ENCODE peak calls at places on chromosomes 4 and X, in eight cellular contexts. W, G, H, K, E, N, Q and Y are unnamed samples. For H3K9me3, the result is how much of the 10 kb centered on the place peaks cover.

GRCh38 chr4:6359536-6360308 is 90.1 kb downstream of the WFS1 start:
- DNase-seq in W (no peak), G (no peak), H (peak), K (no peak), E (no peak), N (no peak), Q (no peak), Y (no peak)

GRCh38 chr4:74109116-74109791 is 10.3 kb upstream of the CXCL2 start:
- DNase-seq in W (no peak), G (peak), H (peak), K (peak), E (no peak), N (no peak), Q (no peak), Y (no peak)

GRCh38 chrX:2550288-2551020 is 49.7 kb upstream of the DHRSX start:
- DNase-seq in W (no peak), G (no peak), H (peak), K (no peak), E (no peak), N (no peak), Q (no peak), Y (no peak)

GRCh38 chr4:38315296-38315695 is 348.7 kb upstream of the KLF3 start:
- DNase-seq in W (no peak), G (no peak), H (no peak), K (no peak), E (no peak), N (no peak), Q (no peak), Y (no peak)

GRCh38 chrX:13287816-13288215 is 32.0 kb downstream of the ATXN3L start:
- DNase-seq in W (no peak), G (no peak), H (no peak), K (no peak), E (no peak), N (no peak), Q (no peak), Y (no peak)

GRCh38 chr4:78186597-78187543 is 129.7 kb downstream of the FRAS1 start:
- DNase-seq in W (no peak), G (no peak), H (no peak), K (no peak), E (no peak), N (no peak), Q (no peak), Y (no peak)

GRCh38 chr4:25844957-25845712 is 17.7 kb downstream of the SEL1L3 start:
- DNase-seq in W (no peak), G (no peak), H (no peak), K (no peak), E (no peak), N (no peak), Q (no peak), Y (no peak)

GRCh38 chr4:60216752-60217151 is 983.4 kb upstream of the ADGRL3 start:
- DNase-seq in W (no peak), G (no peak), H (no peak), K (no peak), E (no peak), N (no peak), Q (no peak), Y (no peak)

GRCh38 chrX:107675823-107676555 is 47.7 kb downstream of the PRPS1 start:
- DNase-seq in W (no peak), G (peak), H (peak), K (peak), E (peak), N (no peak), Q (no peak), Y (no peak)

GRCh38 chr4:108328033-108328732 is 159.5 kb upstream of the LEF1 start:
- DNase-seq in W (no peak), G (no peak), H (no peak), K (no peak), E (no peak), N (no peak), Q (no peak), Y (no peak)

GRCh38 chr4:66930216-66930615 is 615.1 kb downstream of the CENPC start:
- DNase-seq in W (no peak), G (no peak), H (no peak), K (no peak), E (no peak), N (no peak), Q (no peak), Y (no peak)

GRCh38 chrX:40933132-40934078 is 151.8 kb upstream of the USP9X start:
- DNase-seq in W (no peak), G (no peak), H (peak), K (no peak), E (no peak), N (no peak), Q (no peak), Y (no peak)

GRCh38 chr4:151310124-151310728 is 15.2 kb downstream of the SH3D19 start:
- DNase-seq in W (no peak), G (no peak), H (no peak), K (no peak), E (no peak), N (no peak), Q (no peak), Y (no peak)

GRCh38 chr4:23333946-23334878 is 555.6 kb downstream of the PPARGC1A start:
- DNase-seq in W (no peak), G (no peak), H (peak), K (peak), E (peak), N (no peak), Q (no peak), Y (no peak)

GRCh38 chr4:182531555-182532162 is 288.5 kb downstream of the TENM3 start:
- DNase-seq in W (no peak), G (no peak), H (no peak), K (no peak), E (no peak), N (no peak), Q (no peak), Y (no peak)

GRCh38 chr4:153808175-153808574 is 19.3 kb upstream of the SFRP2 start:
- DNase-seq in W (no peak), G (no peak), H (no peak), K (no peak), E (no peak), N (no peak), Q (no peak), Y (no peak)

GRCh38 chrX:153398275-153398960 is 2.7 kb downstream of the PNMA6E start:
- DNase-seq in W (peak), G (peak), H (no peak), K (no peak), E (no peak), N (no peak), Q (no peak), Y (no peak)

GRCh38 chrX:154121207-154121606 is 22.8 kb upstream of the OPN1LW start:
- DNase-seq in W (no peak), G (no peak), H (no peak), K (no peak), E (no peak), N (no peak), Q (no peak), Y (no peak)

GRCh38 chrX:77785400-77785745 is 643 bp downstream of the ATRX start:
- DNase-seq in W (no peak), G (no peak), H (peak), K (no peak), E (no peak), N (no peak), Q (no peak), Y (no peak)

GRCh38 chr4:110137819-110138218 is 60.6 kb downstream of the ELOVL6 start:
- DNase-seq in W (no peak), G (no peak), H (no peak), K (no peak), E (no peak), N (no peak), Q (no peak), Y (no peak)

GRCh38 chr4:110139106-110139505 is 59.3 kb downstream of the ELOVL6 start:
- DNase-seq in W (no peak), G (no peak), H (no peak), K (no peak), E (no peak), N (no peak), Q (no peak), Y (no peak)

GRCh38 chr4:110139815-110140214 is 58.6 kb downstream of the ELOVL6 start:
- DNase-seq in W (no peak), G (no peak), H (no peak), K (no peak), E (no peak), N (no peak), Q (no peak), Y (no peak)

GRCh38 chr4:110135523-110135922 is 62.9 kb downstream of the ELOVL6 start:
- DNase-seq in W (no peak), G (no peak), H (no peak), K (no peak), E (no peak), N (no peak), Q (no peak), Y (no peak)

GRCh38 chr4:110138546-110138945 is 59.9 kb downstream of the ELOVL6 start:
- DNase-seq in W (no peak), G (no peak), H (no peak), K (no peak), E (no peak), N (no peak), Q (no peak), Y (no peak)
- H3K9me3 ChIP-seq in W (under half), G (under half), H (under half), K (under half), E (under half), N (under half), Q (under half), Y (under half)

GRCh38 chr4:69727412-69727811 is 33.0 kb downstream of the SULT1B1 start:
- DNase-seq in W (no peak), G (no peak), H (no peak), K (no peak), E (no peak), N (no peak), Q (no peak), Y (no peak)

GRCh38 chr4:69730002-69730401 is 30.4 kb downstream of the SULT1B1 start:
- DNase-seq in W (no peak), G (no peak), H (no peak), K (no peak), E (no peak), N (no peak), Q (no peak), Y (no peak)

GRCh38 chr4:69727924-69728323 is 32.5 kb downstream of the SULT1B1 start:
- DNase-seq in W (no peak), G (no peak), H (no peak), K (no peak), E (no peak), N (no peak), Q (no peak), Y (no peak)

GRCh38 chr4:69731826-69732225 is 28.6 kb downstream of the SULT1B1 start:
- DNase-seq in W (no peak), G (no peak), H (no peak), K (no peak), E (no peak), N (no peak), Q (no peak), Y (no peak)

DNA sequence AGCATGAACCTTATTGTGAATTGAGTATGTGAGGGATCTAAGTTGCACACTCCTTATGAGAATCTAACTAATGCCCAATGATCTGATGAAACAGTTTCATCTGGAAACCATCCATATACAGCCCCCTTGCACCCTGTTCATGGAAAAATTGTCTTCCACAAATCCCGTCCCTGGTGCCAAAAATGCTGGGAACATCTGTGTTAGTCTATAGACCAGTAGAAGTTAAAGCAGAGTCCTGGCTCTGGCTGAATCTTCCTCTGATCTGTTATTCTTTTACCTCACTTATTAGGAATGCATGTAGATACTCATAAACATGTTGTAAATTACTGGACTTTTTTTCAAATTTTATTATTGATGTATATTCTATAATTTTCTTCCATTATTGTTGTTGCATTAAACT is 29.2 kb downstream of the SULT1B1 start:
- DNase-seq in W (no peak), G (no peak), H (no peak), K (no peak), E (no peak), N (no peak), Q (no peak), Y (no peak)
- H3K9me3 ChIP-seq in W (under half), G (under half), H (under half), K (under half), E (under half), N (under half), Q (under half), Y (under half)

DNA sequence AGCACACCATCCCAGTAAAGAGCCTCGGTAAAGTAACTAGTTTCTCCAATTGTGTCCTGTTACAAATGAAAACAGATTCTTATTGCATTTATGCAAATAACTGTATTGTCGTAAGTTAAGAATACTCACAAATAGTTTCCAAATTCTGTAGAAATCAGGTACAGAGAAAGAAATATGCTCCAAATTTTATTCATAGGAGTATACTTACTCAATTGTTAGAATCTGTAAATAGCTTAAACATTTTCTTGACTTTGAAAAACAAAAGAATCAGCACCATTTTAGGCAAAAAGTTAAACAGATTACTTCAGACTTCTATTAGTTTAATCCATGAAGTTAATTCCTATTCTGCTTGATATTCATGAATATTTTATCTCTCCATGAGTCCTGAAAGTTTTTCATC is 10.7 kb downstream of the CNGA1 start:
- DNase-seq in W (no peak), G (no peak), H (no peak), K (no peak), E (no peak), N (no peak), Q (no peak), Y (no peak)
- H3K9me3 ChIP-seq in W (under half), G (under half), H (under half), K (under half), E (under half), N (under half), Q (under half), Y (under half)

DNA sequence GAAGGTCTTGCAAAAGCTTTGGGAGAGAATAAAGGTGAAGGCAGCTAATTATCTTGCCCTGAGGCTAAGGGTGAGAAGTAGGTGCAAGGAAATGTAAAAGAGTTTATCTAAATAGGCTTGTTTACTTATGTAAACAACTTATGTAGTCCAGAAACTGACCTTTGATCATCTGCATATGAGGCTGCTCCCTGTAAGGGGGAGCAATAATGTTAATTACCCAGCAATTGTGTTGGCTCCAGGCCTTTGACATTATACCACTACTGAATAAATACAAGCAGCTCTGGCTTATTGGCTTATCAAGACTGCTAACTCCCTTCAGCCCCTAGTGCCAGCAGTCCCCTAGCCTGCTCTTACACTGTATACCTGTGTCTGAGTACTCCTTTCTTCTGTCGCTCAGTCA is 303.7 kb upstream of the GNPDA2 start:
- DNase-seq in W (no peak), G (no peak), H (peak), K (no peak), E (no peak), N (no peak), Q (no peak), Y (no peak)
- H3K9me3 ChIP-seq in W (under half), G (under half), H (under half), K (under half), E (under half), N (under half), Q (under half), Y (under half)

GRCh38 chr4:7863911-7864681 is 75.6 kb downstream of the AFAP1 start:
- DNase-seq in W (no peak), G (no peak), H (no peak), K (no peak), E (no peak), N (no peak), Q (no peak), Y (no peak)

GRCh38 chr4:7859350-7859749 is 80.3 kb downstream of the AFAP1 start:
- DNase-seq in W (no peak), G (no peak), H (no peak), K (no peak), E (no peak), N (no peak), Q (no peak), Y (no peak)

GRCh38 chr4:7862561-7863200 is 77.0 kb downstream of the AFAP1 start:
- DNase-seq in W (no peak), G (no peak), H (no peak), K (no peak), E (no peak), N (no peak), Q (no peak), Y (no peak)

GRCh38 chr4:7860600-7861158 is 79.0 kb downstream of the AFAP1 start:
- DNase-seq in W (no peak), G (no peak), H (no peak), K (no peak), E (no peak), N (no peak), Q (no peak), Y (no peak)

DNA sequence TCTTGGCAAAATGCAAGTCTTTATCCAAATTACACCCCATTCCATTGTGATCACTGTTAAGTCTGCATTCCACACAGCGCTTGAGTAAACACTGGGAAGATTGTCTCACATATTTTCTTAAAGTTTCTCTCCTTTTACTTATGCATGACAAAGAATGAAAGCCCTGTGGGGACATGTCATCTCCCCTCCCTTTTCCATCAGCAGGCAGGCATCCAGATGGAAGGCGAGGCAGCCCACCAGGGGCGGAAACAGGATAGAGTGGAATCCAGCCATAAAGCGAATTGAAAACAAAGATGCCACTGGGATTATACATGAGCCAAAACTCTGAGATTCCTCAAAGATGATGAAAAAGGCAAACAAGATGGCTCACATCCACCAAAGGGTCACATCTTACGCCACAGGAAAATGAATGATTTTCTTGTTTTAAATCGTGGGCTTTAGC is 78.2 kb downstream of the AFAP1 start:
- DNase-seq in W (no peak), G (no peak), H (no peak), K (no peak), E (no peak), N (no peak), Q (no peak), Y (no peak)
- H3K9me3 ChIP-seq in W (under half), G (under half), H (under half), K (under half), E (under half), N (under half), Q (under half), Y (under half)

DNA sequence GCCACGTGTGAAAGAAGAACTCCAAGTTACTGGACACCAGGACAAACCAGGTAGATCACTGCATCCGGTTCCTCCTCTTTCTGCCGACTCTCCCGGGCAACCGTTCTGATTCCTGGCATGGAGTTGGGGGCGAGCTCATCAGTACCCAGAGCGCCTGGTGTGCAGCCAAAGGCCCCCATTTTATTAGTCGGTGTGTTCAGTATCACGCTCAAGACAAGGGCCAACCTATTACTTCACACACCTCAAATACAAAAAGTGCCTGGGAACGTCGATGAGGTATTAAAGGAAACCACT is 2.8 kb upstream of the CTBP1 start:
- DNase-seq in W (no peak), G (peak), H (no peak), K (no peak), E (no peak), N (no peak), Q (peak), Y (no peak)
- H3K9me3 ChIP-seq in W (under half), G (under half), H (under half), K (under half), E (under half), N (under half), Q (under half), Y (under half)